ENCODE peak calls at places on chromosomes 5 and 9, in ten cellular contexts. J is SK-N-SH; R is PC-9; Y is mesendoderm; H is heart right ventricle; D is CD8-positive, alpha-beta T cell; V is keratinocyte; U is prostate gland; F is uterus; T is fibroblast of lung. N is an unnamed sample. For H3K4me1, the result is how much of the 10 kb centered on the place peaks cover.

GRCh38 chr5:172586118-172587060 is 54.7 kb upstream of the NEURL1B start:
- DNase-seq in U (no peak), Y (no peak), D (no peak), H (no peak), R (no peak), V (no peak), T (no peak), F (no peak), J (no peak), N (no peak)

GRCh38 chr5:83368317-83368716 is 103.2 kb upstream of the VCAN start:
- DNase-seq in H (no peak), V (peak), D (no peak), T (peak), Y (peak), R (no peak), J (no peak), U (no peak), F (no peak), N (no peak)

GRCh38 chr9:30925126-30925525 is 1459.3 kb upstream of the ACO1 start:
- DNase-seq in V (no peak), U (no peak), F (no peak), D (no peak), T (no peak), Y (no peak), J (no peak), R (no peak), H (no peak), N (no peak)

GRCh38 chr9:133090187-133090586 is 28.4 kb downstream of the CEL start:
- DNase-seq in V (no peak), Y (no peak), D (no peak), H (no peak), T (no peak), J (peak), U (no peak), R (no peak), F (no peak), N (no peak)

GRCh38 chr5:88964831-88965230 is 81.8 kb upstream of the MEF2C start:
- DNase-seq in R (no peak), Y (no peak), D (no peak), U (no peak), T (no peak), V (no peak), F (no peak), H (no peak), J (no peak), N (no peak)

GRCh38 chr9:110115868-110116542 is 92.0 kb downstream of the C9orf152 start:
- DNase-seq in T (peak), Y (peak), V (no peak), U (no peak), H (no peak), F (no peak), D (no peak), R (peak), J (no peak), N (no peak)

GRCh38 chr9:21267806-21268657 is 28.2 kb upstream of the IFNA14 start:
- DNase-seq in F (no peak), D (no peak), U (no peak), H (no peak), R (no peak), T (no peak), V (no peak), J (no peak), Y (no peak), N (no peak)

GRCh38 chr9:131668439-131669233 is 71.2 kb downstream of the RAPGEF1 start:
- DNase-seq in H (no peak), U (no peak), D (peak), T (peak), F (peak), J (peak), Y (no peak), V (no peak), R (no peak), N (peak)

GRCh38 chr5:141657937-141658545 is 6.8 kb upstream of the FCHSD1 start:
- DNase-seq in F (no peak), T (peak), D (no peak), R (no peak), H (no peak), J (no peak), U (no peak), V (peak), Y (no peak), N (no peak)

GRCh38 chr5:15383469-15383868 is 116.5 kb upstream of the FBXL7 start:
- DNase-seq in J (peak), U (no peak), V (no peak), F (no peak), R (no peak), D (no peak), T (peak), H (no peak), Y (peak), N (no peak)

GRCh38 chr9:125650271-125650737 is 56.7 kb downstream of the MAPKAP1 start:
- DNase-seq in V (no peak), H (no peak), Y (peak), R (no peak), D (no peak), T (peak), F (no peak), U (no peak), J (no peak), N (no peak)

GRCh38 chr9:97615439-97616072 is 17.6 kb downstream of the TSTD2 start:
- DNase-seq in Y (peak), F (peak), V (no peak), R (peak), H (no peak), U (peak), D (peak), J (peak), T (peak), N (no peak)

GRCh38 chr5:163731256-163731655 is 225.8 kb downstream of the MAT2B start:
- DNase-seq in F (no peak), R (no peak), T (no peak), H (no peak), Y (no peak), V (no peak), D (no peak), J (no peak), U (no peak), N (no peak)

GRCh38 chr5:143355710-143356109 is 47.8 kb downstream of the NR3C1 start:
- DNase-seq in D (peak), T (peak), J (peak), U (peak), F (peak), R (peak), Y (no peak), H (peak), V (peak), N (peak)

GRCh38 chr5:122101636-122102285 is 23.7 kb upstream of the LOX start:
- DNase-seq in V (no peak), U (peak), R (no peak), J (peak), F (no peak), Y (peak), T (peak), D (no peak), H (no peak), N (no peak)

GRCh38 chr5:79791843-79792242 is 102.2 kb downstream of the CMYA5 start:
- DNase-seq in T (no peak), D (no peak), U (no peak), Y (no peak), J (no peak), H (no peak), V (no peak), R (no peak), F (no peak), N (no peak)

GRCh38 chr9:115328228-115328627 is 210.3 kb upstream of the TNC start:
- DNase-seq in V (no peak), T (peak), U (peak), D (no peak), R (no peak), J (no peak), F (peak), Y (peak), H (no peak), N (peak)

GRCh38 chr9:80012557-80013330 is 441.0 kb downstream of the TLE4 start:
- DNase-seq in J (no peak), H (no peak), D (no peak), R (no peak), U (no peak), V (no peak), Y (no peak), F (no peak), T (no peak), N (no peak)

GRCh38 chr9:134591082-134591571 is 50.5 kb upstream of the COL5A1 start:
- DNase-seq in Y (peak), H (no peak), R (no peak), V (no peak), T (no peak), U (no peak), J (no peak), F (no peak), D (no peak), N (peak)

GRCh38 chr5:142353093-142353472 is 28.3 kb upstream of the SPRY4 start:
- DNase-seq in J (no peak), V (no peak), F (no peak), Y (no peak), U (no peak), H (no peak), T (no peak), D (no peak), R (no peak), N (no peak)

GRCh38 chr9:35599763-35600604 is 5.1 kb upstream of the TESK1 start:
- DNase-seq in U (no peak), J (no peak), D (no peak), Y (peak), T (no peak), V (no peak), H (no peak), F (no peak), R (no peak), N (no peak)

GRCh38 chr5:135602882-135603721 is 24.3 kb upstream of the CXCL14 start:
- DNase-seq in J (no peak), H (no peak), V (peak), T (no peak), D (no peak), U (no peak), R (no peak), F (no peak), Y (peak), N (no peak)

GRCh38 chr9:122986010-122986409 is 45.2 kb downstream of the RABGAP1 start:
- DNase-seq in F (no peak), U (no peak), V (no peak), Y (no peak), T (no peak), J (no peak), R (no peak), D (no peak), H (no peak), N (no peak)

GRCh38 chr5:45532826-45533624 is 163.2 kb downstream of the HCN1 start:
- DNase-seq in V (no peak), F (no peak), T (no peak), Y (no peak), U (no peak), D (no peak), R (no peak), H (no peak), J (no peak), N (peak)

GRCh38 chr5:178984145-178985072 is 10.7 kb downstream of the GRM6 start:
- DNase-seq in R (no peak), D (no peak), H (no peak), U (no peak), J (no peak), T (no peak), Y (no peak), V (no peak), F (no peak), N (no peak)

GRCh38 chr9:16257604-16258003 is 612.9 kb downstream of the BNC2 start:
- DNase-seq in J (no peak), V (no peak), H (no peak), F (no peak), D (no peak), Y (peak), U (no peak), T (no peak), R (no peak), N (no peak)

GRCh38 chr9:89153618-89154017 is 25.0 kb downstream of the SHC3 start:
- DNase-seq in Y (no peak), F (no peak), V (peak), T (peak), U (no peak), J (no peak), D (no peak), R (peak), H (no peak), N (no peak)

GRCh38 chr5:111502976-111503375 is 9.4 kb downstream of the STARD4 start:
- DNase-seq in V (no peak), T (no peak), D (no peak), F (no peak), H (no peak), U (no peak), Y (no peak), R (no peak), J (no peak), N (no peak)

GRCh38 chr9:12723409-12724028 is 30.3 kb downstream of the TYRP1 start:
- DNase-seq in U (no peak), D (no peak), J (no peak), H (no peak), F (no peak), R (no peak), Y (no peak), T (peak), V (no peak), N (no peak)

GRCh38 chr5:168007286-168007685 is 284.2 kb upstream of the WWC1 start:
- DNase-seq in U (no peak), D (no peak), V (no peak), T (no peak), R (no peak), F (no peak), H (no peak), J (no peak), Y (peak), N (no peak)

GRCh38 chr9:127783111-127783621 is 2.7 kb upstream of the CDK9 start:
- DNase-seq in D (peak), V (no peak), R (no peak), Y (no peak), H (peak), U (no peak), J (no peak), T (no peak), F (no peak), N (peak)

GRCh38 chr5:134559672-134560071 is 34.2 kb downstream of the JADE2 start:
- DNase-seq in H (no peak), Y (no peak), D (no peak), J (no peak), F (no peak), V (no peak), R (no peak), T (no peak), U (no peak), N (no peak)

GRCh38 chr5:176994460-176995121 is 12.0 kb downstream of the UIMC1 start:
- DNase-seq in R (peak), U (no peak), H (no peak), V (no peak), Y (peak), J (no peak), T (peak), F (no peak), D (no peak), N (no peak)

GRCh38 chr5:157024213-157024959 is 34.5 kb downstream of the HAVCR1 start:
- DNase-seq in Y (no peak), V (no peak), H (no peak), T (no peak), R (no peak), J (no peak), D (no peak), U (peak), F (no peak), N (no peak)

GRCh38 chr5:53052499-53052898 is 57.1 kb downstream of the MOCS2 start:
- DNase-seq in D (no peak), T (no peak), J (no peak), V (no peak), F (no peak), H (no peak), R (no peak), U (no peak), Y (no peak), N (no peak)

GRCh38 chr5:111472579-111472978 is 39.8 kb downstream of the STARD4 start:
- DNase-seq in H (no peak), U (no peak), D (no peak), F (no peak), T (no peak), V (no peak), R (no peak), Y (no peak), J (peak), N (no peak)

GRCh38 chr5:9691261-9691660 is 61.1 kb upstream of the TAS2R1 start:
- DNase-seq in D (no peak), R (no peak), H (no peak), Y (no peak), V (no peak), T (no peak), U (no peak), J (no peak), F (no peak), N (no peak)

GRCh38 chr9:98796364-98797101 is at the start of gene ANKS6:
- DNase-seq in H (peak), D (peak), U (peak), T (peak), Y (peak), J (peak), V (no peak), F (peak), R (peak), N (peak)
- H3K27ac ChIP-seq in H (peak), D (peak), U (peak), T (no peak), Y (no peak), J (no peak), V (peak), F (peak), R (no peak), N (peak)

GRCh38 chr9:26026423-26027100 is 348.3 kb upstream of the TUSC1 start:
- DNase-seq in U (no peak), Y (peak), T (no peak), D (no peak), R (no peak), J (no peak), V (no peak), H (no peak), F (no peak), N (no peak)
- H3K4me3 ChIP-seq in U (no peak), Y (no peak), T (no peak), D (no peak), R (no peak), J (no peak), V (no peak), H (no peak), F (no peak), N (no peak)

GRCh38 chr5:74816875-74817274 is 49.3 kb downstream of the FAM169A start:
- DNase-seq in J (no peak), Y (peak), U (no peak), T (no peak), F (no peak), V (no peak), D (no peak), R (no peak), H (no peak), N (no peak)
- H3K4me1 ChIP-seq in J (under half), Y (under half), U (under half), T (under half), F (under half), V (under half), D (under half), R (under half), H (under half), N (under half)

DNA sequence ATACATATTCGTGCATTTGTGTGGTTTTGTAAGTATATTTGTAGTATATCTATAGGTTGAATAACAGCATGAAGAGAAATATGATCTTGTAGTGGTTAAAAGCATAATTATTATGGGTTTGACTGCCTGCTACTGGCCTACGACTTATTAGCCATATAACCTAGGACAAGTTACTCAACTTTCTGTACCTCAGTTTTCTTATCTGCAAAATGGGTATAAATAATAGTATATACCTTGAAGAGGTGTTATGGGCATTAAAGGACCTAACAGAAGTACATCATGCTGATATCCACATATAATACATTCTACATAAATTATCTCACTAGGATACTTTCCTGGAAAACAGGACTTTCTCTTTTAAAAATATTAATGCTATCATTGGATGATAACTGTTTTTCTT is 118.3 kb upstream of the ELL2 start:
- DNase-seq in V (no peak), J (no peak), Y (no peak), D (no peak), F (no peak), T (no peak), U (no peak), H (no peak), R (no peak), N (no peak)
- H3K27ac ChIP-seq in V (peak), J (peak), Y (no peak), D (no peak), F (no peak), T (peak), U (no peak), H (no peak), R (peak), N (no peak)

DNA sequence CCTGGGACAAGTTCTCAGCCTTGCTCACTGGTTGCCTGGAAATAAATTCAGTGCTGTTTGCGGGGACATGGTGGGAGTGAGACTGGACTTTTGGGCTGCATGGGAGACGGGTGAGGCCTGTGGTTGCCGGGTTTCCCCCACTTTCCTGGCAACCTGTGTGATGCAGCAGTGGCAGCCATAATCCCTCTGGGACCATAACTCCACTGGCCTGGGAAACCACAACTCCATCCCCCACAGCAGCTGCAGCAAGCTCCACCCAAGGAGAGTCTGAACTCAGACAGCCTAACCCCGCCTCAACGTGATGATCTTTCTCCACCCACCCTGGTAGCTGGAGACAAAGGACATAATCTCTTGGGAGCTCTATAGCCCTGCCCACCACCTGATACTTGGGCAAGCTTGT is 349.9 kb downstream of the PIK3R1 start:
- DNase-seq in F (no peak), U (no peak), J (no peak), R (no peak), Y (no peak), H (no peak), T (no peak), D (no peak), V (no peak), N (no peak)
- H3K4me3 ChIP-seq in F (no peak), U (no peak), J (no peak), R (no peak), Y (no peak), H (no peak), T (no peak), D (no peak), V (no peak), N (no peak)

GRCh38 chr5:139702548-139702947 is 54.4 kb downstream of the CXXC5 start:
- DNase-seq in V (no peak), D (no peak), R (no peak), H (no peak), U (no peak), J (no peak), Y (no peak), T (no peak), F (no peak), N (no peak)
- H3K4me1 ChIP-seq in V (under half), D (under half), R (under half), H (under half), U (under half), J (under half), Y (under half), T (under half), F (under half), N (under half)

DNA sequence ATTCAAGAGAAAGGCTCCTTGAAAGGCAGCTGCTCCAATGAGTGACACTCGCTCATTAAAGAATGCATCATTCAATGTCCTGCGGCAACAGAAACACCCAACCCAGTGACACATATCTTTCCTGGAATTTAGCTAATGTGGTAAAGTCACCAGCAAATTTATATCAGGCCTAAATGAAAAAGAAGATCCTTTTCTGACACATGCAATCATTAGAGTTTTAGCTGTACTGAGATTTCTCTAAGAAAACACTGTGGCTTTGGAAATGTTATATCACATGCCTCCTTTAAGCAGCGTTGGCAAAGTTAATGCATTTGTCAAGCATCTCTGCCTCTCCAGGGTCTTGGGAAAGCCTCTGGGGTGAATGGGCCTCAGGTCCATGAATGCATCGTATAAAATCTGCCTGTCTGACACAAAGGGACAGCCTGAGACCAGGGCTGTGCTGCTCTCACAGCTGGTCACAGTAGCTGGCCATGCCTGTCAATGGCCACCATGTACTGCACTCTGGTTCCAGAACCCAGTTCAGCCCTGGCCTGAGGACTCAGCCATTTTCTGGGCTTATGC is 128.5 kb downstream of the SPOCK1 start:
- DNase-seq in R (peak), Y (no peak), U (no peak), J (no peak), H (no peak), V (no peak), T (no peak), D (no peak), F (no peak), N (no peak)
- H3K27ac ChIP-seq in R (peak), Y (no peak), U (no peak), J (peak), H (no peak), V (no peak), T (no peak), D (no peak), F (no peak), N (no peak)

N was measured in right cardiac atrium.